ENCODE peak calls at places on chromosome 17, in ten cellular contexts. R is GM12892, M is sigmoid colon, U is transverse colon, D is lower leg skin, L is heart left ventricle, G is H54, E is A549, T is ovary, I is suprapubic skin. H is an unnamed sample.

GRCh38 chr17:77491921-77492445 is 351.2 kb downstream of the SEC14L1 start:
- DNase-seq in R (peak; percentile 64), M (peak; percentile 65), U (peak; percentile 70), D (no peak), L (peak; percentile 15), G (no peak), E (no peak), T (peak; percentile 16), I (peak; percentile 62), H (peak; percentile 59)

GRCh38 chr17:41008811-41009210 is at the start of gene KRTAP3-1:
- DNase-seq in R (no peak), M (no peak), U (no peak), D (no peak), L (no peak), G (no peak), E (no peak), T (no peak), I (no peak), H (no peak)

GRCh38 chr17:35167666-35168065 is 20.0 kb downstream of the UNC45B start:
- DNase-seq in R (no peak), M (peak; percentile 4), U (no peak), D (no peak), L (no peak), G (no peak), E (no peak), T (no peak), I (no peak), H (no peak)

GRCh38 chr17:46167826-46168569 is 25.2 kb downstream of the KANSL1 start:
- DNase-seq in R (no peak), M (no peak), U (no peak), D (no peak), L (no peak), G (no peak), E (peak; percentile 61), T (no peak), I (no peak), H (no peak)

GRCh38 chr17:48718162-48718780 is 4.0 kb downstream of the PRAC1 start:
- DNase-seq in R (no peak), M (peak; percentile 42), U (no peak), D (no peak), L (no peak), G (no peak), E (no peak), T (no peak), I (no peak), H (no peak)

GRCh38 chr17:19539841-19540311 is 6.2 kb downstream of the SLC47A1 start:
- DNase-seq in R (no peak), M (no peak), U (no peak), D (no peak), L (no peak), G (no peak), E (no peak), T (no peak), I (no peak), H (no peak)

GRCh38 chr17:37206299-37206698 is 169.5 kb upstream of the C17orf78 start:
- DNase-seq in R (no peak), M (no peak), U (no peak), D (no peak), L (no peak), G (no peak), E (no peak), T (no peak), I (no peak), H (no peak)

GRCh38 chr17:28494445-28495188 is 11.5 kb upstream of the FOXN1 start:
- DNase-seq in R (peak; percentile 93), M (peak; percentile 75), U (peak; percentile 79), D (peak; percentile 63), L (peak; percentile 69), G (peak; percentile 71), E (peak; percentile 67), T (peak; percentile 70), I (no peak), H (peak; percentile 93)

GRCh38 chr17:3946711-3947235 is 17.5 kb downstream of the ATP2A3 start:
- DNase-seq in R (no peak), M (no peak), U (no peak), D (no peak), L (no peak), G (no peak), E (no peak), T (no peak), I (no peak), H (no peak)

GRCh38 chr17:17876959-17877547 is 40.3 kb upstream of the SREBF1 start:
- DNase-seq in R (no peak), M (peak; percentile 85), U (no peak), D (peak; percentile 47), L (peak; percentile 76), G (no peak), E (no peak), T (peak; percentile 69), I (no peak), H (no peak)

GRCh38 chr17:33039874-33040273 is 48.2 kb downstream of the SPACA3 start:
- DNase-seq in R (no peak), M (no peak), U (no peak), D (no peak), L (no peak), G (no peak), E (peak; percentile 50), T (no peak), I (no peak), H (no peak)

DNA sequence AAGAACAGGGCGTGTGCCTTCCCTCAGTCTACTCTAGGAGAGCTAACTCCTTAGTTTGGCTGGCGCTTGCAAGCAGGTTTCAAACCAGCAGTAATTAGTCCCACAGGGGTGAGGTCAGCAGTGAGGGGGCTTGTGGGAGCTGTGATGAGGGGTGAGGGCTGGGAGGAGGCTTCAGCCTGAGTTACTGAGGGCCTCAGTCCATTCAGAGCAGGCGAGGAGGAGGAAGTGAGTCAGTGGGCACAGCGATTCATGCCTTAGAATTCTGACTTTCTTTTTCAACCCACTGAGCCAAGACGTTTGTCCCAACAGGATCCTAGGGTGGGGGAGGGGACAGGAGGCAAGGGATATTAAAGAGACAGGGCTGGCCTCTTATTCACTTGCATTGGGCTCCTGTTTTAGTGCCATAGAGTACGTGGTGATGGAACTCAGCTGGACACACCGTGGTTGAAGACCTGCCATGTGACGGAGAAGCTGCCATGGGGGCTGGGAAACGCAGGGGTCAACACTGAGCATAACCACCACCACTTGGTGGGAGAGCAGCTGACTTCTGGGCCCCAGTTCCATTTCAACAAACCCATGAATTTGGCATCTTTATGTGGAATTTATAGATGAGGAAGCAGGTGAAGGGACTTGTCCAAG is 8.3 kb upstream of the ITGA3 start:
- DNase-seq in R (no peak), M (no peak), U (no peak), D (no peak), L (peak; percentile 17), G (peak; percentile 87), E (peak; percentile 49), T (peak; percentile 13), I (no peak), H (no peak)
- TF ChIP-seq POLR2A in R (no peak), M (no peak), U (no peak), D (no peak), L (no peak), G (no peak), E (no peak), T (no peak), I (no peak), H (no peak)

GRCh38 chr17:59751955-59752413 is 44.5 kb downstream of the VMP1 start:
- DNase-seq in R (no peak), M (no peak), U (no peak), D (no peak), L (no peak), G (no peak), E (no peak), T (no peak), I (no peak), H (no peak)

GRCh38 chr17:59754547-59754946 is 47.1 kb downstream of the VMP1 start:
- DNase-seq in R (no peak), M (no peak), U (no peak), D (no peak), L (no peak), G (no peak), E (peak; percentile 99), T (no peak), I (no peak), H (no peak)

GRCh38 chr17:59752922-59753321 is 45.5 kb downstream of the VMP1 start:
- DNase-seq in R (no peak), M (no peak), U (no peak), D (no peak), L (no peak), G (no peak), E (no peak), T (no peak), I (no peak), H (no peak)

GRCh38 chr17:59752446-59752845 is 45.0 kb downstream of the VMP1 start:
- DNase-seq in R (no peak), M (no peak), U (no peak), D (no peak), L (no peak), G (no peak), E (no peak), T (no peak), I (no peak), H (no peak)

DNA sequence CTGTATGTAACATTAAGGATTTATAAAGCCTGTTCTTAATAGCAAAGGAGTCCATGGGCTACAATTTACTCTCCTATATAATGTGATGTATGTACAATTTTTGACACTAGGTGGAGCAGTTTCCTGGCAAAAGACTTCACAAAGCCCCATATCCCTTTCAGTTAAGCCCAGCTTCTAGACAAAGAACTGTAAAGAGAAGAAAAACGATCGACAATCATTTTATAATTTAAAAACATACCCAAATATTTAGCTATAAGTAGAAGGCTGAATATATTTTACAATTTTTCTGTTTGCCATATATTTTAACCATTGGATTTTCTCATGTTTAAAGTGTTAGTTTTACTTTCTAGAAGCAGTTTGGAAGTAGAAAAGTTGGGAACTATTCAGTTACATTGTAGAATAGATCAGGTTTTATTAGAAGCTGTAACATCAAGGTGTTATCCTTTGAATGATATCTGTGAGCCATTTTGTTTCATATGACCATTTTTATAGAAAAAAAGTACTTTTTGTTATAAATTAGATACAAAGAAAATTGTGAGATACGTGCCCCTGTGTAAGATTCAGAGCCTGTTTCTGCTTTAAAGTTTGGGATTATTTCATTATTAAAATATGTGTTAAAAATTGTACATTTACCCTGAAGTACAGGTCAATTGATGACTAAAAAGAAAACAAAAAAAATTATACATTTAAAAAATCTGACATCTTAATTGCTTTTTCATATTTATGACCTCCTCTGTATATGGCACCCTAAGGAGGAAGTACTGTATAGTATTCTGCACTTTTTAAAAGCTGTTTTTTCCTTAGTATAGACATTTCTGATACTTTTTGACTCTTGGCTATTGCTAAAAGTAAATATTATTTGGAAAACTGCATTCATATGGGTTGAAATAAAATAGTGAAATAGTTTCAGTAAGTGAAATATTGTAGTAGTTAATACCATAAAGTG is 46.3 kb downstream of the VMP1 start:
- DNase-seq in R (no peak), M (no peak), U (no peak), D (no peak), L (no peak), G (peak; percentile 15), E (peak; percentile 94), T (no peak), I (no peak), H (peak; percentile 35)
- TF ChIP-seq POLR2A in R (no peak), M (no peak), U (no peak), D (no peak), L (no peak), G (no peak), E (no peak), T (no peak), I (no peak), H (no peak)

GRCh38 chr17:63696381-63696961 is 3.5 kb downstream of the LIMD2 start:
- DNase-seq in R (no peak), M (no peak), U (peak; percentile 28), D (no peak), L (no peak), G (no peak), E (peak; percentile 71), T (no peak), I (no peak), H (no peak)
- TF ChIP-seq POLR2A in R (peak; percentile 72), M (no peak), U (no peak), D (no peak), L (no peak), G (no peak), E (no peak), T (no peak), I (no peak), H (no peak)

GRCh38 chr17:7394452-7395191 is at the start of gene PLSCR3:
- DNase-seq in R (peak; percentile 97), M (peak; percentile 93), U (peak; percentile 90), D (peak; percentile 73), L (peak; percentile 94), G (peak; percentile 93), E (peak; percentile 83), T (peak; percentile 87), I (peak; percentile 90), H (peak; percentile 98)
- TF ChIP-seq POLR2A in R (peak; percentile 57), M (no peak), U (peak; percentile 76), D (no peak), L (peak; percentile 50), G (peak; percentile 46), E (peak; percentile 93), T (peak; percentile 94), I (peak; percentile 25), H (peak; percentile 22)

H was measured in GM12891.